ENCODE peak calls at places on chromosome 18, in seven cellular contexts. M is MM.1S, V is coronary artery, X is astrocyte of the spinal cord, Q is AG09309, L is IMR-90, N is tibial artery. P is an unnamed sample.

GRCh38 chr18:2959341-2959740 is 53.6 kb downstream of the LPIN2 start:
- DNase-seq in V (no peak), X (no peak), Q (no peak), L (no peak), N (no peak), M (no peak), P (no peak)

GRCh38 chr18:51007787-51008134 is 22.3 kb upstream of the SMAD4 start:
- DNase-seq in N (no peak), L (no peak), M (no peak), V (no peak), X (no peak), Q (no peak), P (no peak)

GRCh38 chr18:72700961-72701710 is 157.0 kb upstream of the CBLN2 start:
- DNase-seq in X (peak; percentile 38), N (no peak), V (no peak), L (peak; percentile 14), Q (peak; percentile 7), M (peak; percentile 11), P (no peak)

GRCh38 chr18:36211612-36212065 is 24.3 kb downstream of the MOCOS start:
- DNase-seq in M (no peak), V (no peak), L (peak; percentile 66), Q (no peak), X (no peak), N (no peak), P (no peak)

GRCh38 chr18:73283032-73283431 is 415.2 kb upstream of the NETO1 start:
- DNase-seq in N (no peak), V (no peak), L (peak; percentile 27), M (peak; percentile 16), X (peak; percentile 34), Q (no peak), P (no peak)

GRCh38 chr18:78776706-78777105 is 202.9 kb upstream of the SALL3 start:
- DNase-seq in Q (no peak), V (no peak), X (no peak), N (no peak), M (no peak), L (no peak), P (no peak)

GRCh38 chr18:7830468-7830867 is 263.4 kb downstream of the PTPRM start:
- DNase-seq in V (no peak), X (no peak), M (peak; percentile 7), N (no peak), Q (no peak), L (no peak), P (no peak)

GRCh38 chr18:44887227-44887631 is 206.5 kb downstream of the SETBP1 start:
- DNase-seq in M (peak; percentile 58), V (no peak), X (peak; percentile 32), Q (peak; percentile 29), L (peak; percentile 2), N (no peak), P (no peak)

GRCh38 chr18:62264984-62265383 is 60.1 kb upstream of the TNFRSF11A start:
- DNase-seq in N (no peak), Q (no peak), L (no peak), X (no peak), M (peak; percentile 75), V (no peak), P (no peak)

GRCh38 chr18:40566510-40566844 is 1388.6 kb upstream of the PIK3C3 start:
- DNase-seq in Q (no peak), L (no peak), M (no peak), X (no peak), V (no peak), N (no peak), P (no peak)

GRCh38 chr18:7608174-7608550 is 41.0 kb downstream of the PTPRM start:
- DNase-seq in N (no peak), Q (no peak), L (peak; percentile 16), V (no peak), M (no peak), X (peak; percentile 40), P (no peak)

GRCh38 chr18:8478166-8478967 is 130.9 kb upstream of the RAB12 start:
- DNase-seq in X (peak; percentile 41), M (peak; percentile 58), L (peak; percentile 34), Q (no peak), N (no peak), V (no peak), P (peak; percentile 61)

GRCh38 chr18:44790860-44791259 is 110.2 kb downstream of the SETBP1 start:
- DNase-seq in Q (no peak), X (no peak), L (no peak), N (no peak), M (no peak), V (no peak), P (no peak)

GRCh38 chr18:32730620-32731021 is 42.2 kb downstream of the KLHL14 start:
- DNase-seq in M (peak; percentile 74), X (peak; percentile 58), Q (no peak), L (no peak), N (no peak), V (no peak), P (no peak)

GRCh38 chr18:39149211-39149806 is 1583.7 kb upstream of the CELF4 start:
- DNase-seq in L (no peak), V (no peak), Q (no peak), M (no peak), X (peak; percentile 11), N (no peak), P (no peak)

GRCh38 chr18:56538756-56539155 is 99.6 kb downstream of the TXNL1 start:
- DNase-seq in X (no peak), N (no peak), M (no peak), L (peak; percentile 60), Q (peak; percentile 69), V (no peak), P (no peak)

GRCh38 chr18:23259701-23260661 is 124.7 kb downstream of the CABLES1 start:
- DNase-seq in X (peak; percentile 66), Q (peak; percentile 50), N (peak; percentile 84), L (peak; percentile 82), V (peak; percentile 88), M (no peak), P (peak; percentile 91)

GRCh38 chr18:58195278-58195721 is 151.3 kb downstream of the NEDD4L start:
- DNase-seq in N (no peak), V (no peak), M (no peak), X (no peak), L (no peak), Q (no peak), P (no peak)
- H3K4me3 ChIP-seq in N (peak overlapping the region; percentile 14), V (peak overlapping the region; percentile 65), M (no peak overlapping the region), X (peak overlapping the region; percentile 19), L (no peak overlapping the region), Q (peak overlapping the region; percentile 39), P (no peak overlapping the region)

GRCh38 chr18:26476697-26477096 is 71.7 kb downstream of the KCTD1 start:
- DNase-seq in N (no peak), V (no peak), X (no peak), M (no peak), L (no peak), Q (no peak), P (no peak)
- H3K4me3 ChIP-seq in N (no peak overlapping the region), V (no peak overlapping the region), X (no peak overlapping the region), M (no peak overlapping the region), L (no peak overlapping the region), Q (no peak overlapping the region), P (no peak overlapping the region)

GRCh38 chr18:48100168-48100495 is 169.7 kb upstream of the SMAD2 start:
- DNase-seq in X (no peak), L (no peak), Q (no peak), M (no peak), V (no peak), N (no peak), P (no peak)
- H3K4me3 ChIP-seq in X (no peak overlapping the region), L (no peak overlapping the region), Q (no peak overlapping the region), M (no peak overlapping the region), V (no peak overlapping the region), N (no peak overlapping the region), P (no peak overlapping the region)

GRCh38 chr18:76697441-76697901 is 124.9 kb upstream of the ZNF236 start:
- DNase-seq in V (peak; percentile 14), N (no peak), M (no peak), X (peak; percentile 23), L (peak; percentile 12), Q (no peak), P (no peak)
- H3K4me3 ChIP-seq in V (no peak overlapping the region), N (no peak overlapping the region), M (no peak overlapping the region), X (peak overlapping the region; percentile 22), L (no peak overlapping the region), Q (no peak overlapping the region), P (no peak overlapping the region)

GRCh38 chr18:67242001-67242400 is 274.5 kb downstream of the DSEL start:
- DNase-seq in M (no peak), V (no peak), L (no peak), X (no peak), N (no peak), Q (no peak), P (no peak)

GRCh38 chr18:67239826-67240225 is 276.7 kb downstream of the DSEL start:
- DNase-seq in M (no peak), V (no peak), Q (no peak), N (no peak), X (no peak), L (no peak), P (no peak)

GRCh38 chr18:67241292-67241691 is 275.2 kb downstream of the DSEL start:
- DNase-seq in L (no peak), X (no peak), N (no peak), Q (no peak), V (no peak), M (no peak), P (no peak)

GRCh38 chr18:67243799-67244587 is 272.5 kb downstream of the DSEL start:
- DNase-seq in L (peak; percentile 16), X (peak; percentile 28), M (peak; percentile 34), N (no peak), V (no peak), Q (no peak), P (no peak)
- H3K4me3 ChIP-seq in L (peak overlapping the region; percentile 52), X (no peak overlapping the region), M (peak overlapping the region; percentile 60), N (peak overlapping the region; percentile 15), V (peak overlapping the region; percentile 52), Q (peak overlapping the region; percentile 13), P (no peak overlapping the region)

GRCh38 chr18:70243131-70243530 is 37.6 kb upstream of the RTTN start:
- DNase-seq in N (no peak), X (peak; percentile 14), Q (peak; percentile 8), M (no peak), V (no peak), L (no peak), P (no peak)
- H3K4me3 ChIP-seq in N (no peak overlapping the region), X (peak overlapping the region; percentile 5), Q (no peak overlapping the region), M (no peak overlapping the region), V (no peak overlapping the region), L (no peak overlapping the region), P (no peak overlapping the region)

GRCh38 chr18:48003426-48004349 is 73.2 kb upstream of the SMAD2 start:
- DNase-seq in Q (no peak), V (no peak), L (no peak), N (no peak), M (no peak), X (peak; percentile 66), P (no peak)
- H3K4me3 ChIP-seq in Q (no peak overlapping the region), V (no peak overlapping the region), L (no peak overlapping the region), N (no peak overlapping the region), M (no peak overlapping the region), X (no peak overlapping the region), P (no peak overlapping the region)

P was measured in aorta.